ENCODE peak calls at places on chromosomes 13 and 19, in ten cellular contexts. K is breast epithelium, W is fibroblast of mammary gland, U is tibial nerve, S is brain microvascular endothelial cell, T is fibroblast of lung, D is IMR-90, I is stomach, Z is epithelial cell of esophagus, A is DND-41. R is an unnamed sample.

GRCh38 chr13:27500806-27501534 is 50.6 kb upstream of the MTIF3 start:
- DNase-seq in K (no peak), W (no peak), U (no peak), S (no peak), T (no peak), D (no peak), I (no peak), Z (no peak), A (no peak), R (peak; percentile 47)

GRCh38 chr19:13918726-13919411 is 12.9 kb downstream of the CC2D1A start:
- DNase-seq in K (no peak), W (no peak), U (no peak), S (no peak), T (no peak), D (no peak), I (no peak), Z (no peak), A (no peak), R (no peak)

GRCh38 chr13:112078879-112079526 is 12.1 kb downstream of the SOX1 start:
- DNase-seq in K (no peak), W (no peak), U (no peak), S (no peak), T (no peak), D (no peak), I (no peak), Z (no peak), A (no peak), R (no peak)

GRCh38 chr13:105918842-105919741 is 616.4 kb downstream of the EFNB2 start:
- DNase-seq in K (no peak), W (peak; percentile 83), U (no peak), S (peak; percentile 89), T (peak; percentile 91), D (peak; percentile 82), I (peak; percentile 54), Z (peak; percentile 90), A (no peak), R (peak; percentile 63)

GRCh38 chr13:40813662-40814454 is 24.4 kb downstream of the SLC25A15 start:
- DNase-seq in K (no peak), W (peak; percentile 37), U (no peak), S (peak; percentile 16), T (peak; percentile 49), D (peak; percentile 34), I (no peak), Z (peak; percentile 14), A (no peak), R (peak; percentile 48)

GRCh38 chr13:98525852-98526512 is 50.9 kb downstream of the STK24 start:
- DNase-seq in K (no peak), W (no peak), U (no peak), S (no peak), T (no peak), D (no peak), I (no peak), Z (no peak), A (no peak), R (no peak)

GRCh38 chr13:37139356-37139755 is 33.9 kb upstream of the CSNK1A1L start:
- DNase-seq in K (no peak), W (peak; percentile 39), U (no peak), S (no peak), T (no peak), D (no peak), I (no peak), Z (no peak), A (no peak), R (no peak)

GRCh38 chr19:31263317-31263716 is 85.9 kb downstream of the TSHZ3 start:
- DNase-seq in K (no peak), W (no peak), U (no peak), S (no peak), T (no peak), D (no peak), I (peak; percentile 1), Z (no peak), A (peak; percentile 11), R (no peak)

GRCh38 chr13:94110011-94110410 is 369.5 kb downstream of the DCT start:
- DNase-seq in K (no peak), W (peak; percentile 56), U (no peak), S (no peak), T (no peak), D (peak; percentile 17), I (no peak), Z (no peak), A (no peak), R (no peak)

GRCh38 chr13:108322206-108322824 is 52.8 kb downstream of the TNFSF13B start:
- DNase-seq in K (no peak), W (peak; percentile 60), U (no peak), S (peak; percentile 22), T (peak; percentile 66), D (peak; percentile 52), I (no peak), Z (peak; percentile 57), A (no peak), R (peak; percentile 64)

GRCh38 chr13:30477346-30478235 is 11.9 kb upstream of the HMGB1 start:
- DNase-seq in K (no peak), W (no peak), U (no peak), S (no peak), T (no peak), D (no peak), I (no peak), Z (no peak), A (no peak), R (no peak)

GRCh38 chr19:48353682-48354081 is 10.1 kb downstream of the TMEM143 start:
- DNase-seq in K (no peak), W (peak; percentile 18), U (no peak), S (no peak), T (no peak), D (peak; percentile 33), I (no peak), Z (no peak), A (no peak), R (no peak)

GRCh38 chr19:48350856-48351255 is 12.9 kb downstream of the TMEM143 start:
- DNase-seq in K (no peak), W (no peak), U (no peak), S (no peak), T (no peak), D (no peak), I (no peak), Z (no peak), A (no peak), R (no peak)

GRCh38 chr19:48348737-48349136 is 15.0 kb downstream of the TMEM143 start:
- DNase-seq in K (no peak), W (no peak), U (no peak), S (no peak), T (no peak), D (no peak), I (no peak), Z (no peak), A (no peak), R (no peak)

GRCh38 chr19:48354332-48354992 is 9.3 kb downstream of the TMEM143 start:
- DNase-seq in K (no peak), W (no peak), U (no peak), S (peak; percentile 43), T (peak; percentile 17), D (peak; percentile 46), I (no peak), Z (no peak), A (no peak), R (no peak)

DNA sequence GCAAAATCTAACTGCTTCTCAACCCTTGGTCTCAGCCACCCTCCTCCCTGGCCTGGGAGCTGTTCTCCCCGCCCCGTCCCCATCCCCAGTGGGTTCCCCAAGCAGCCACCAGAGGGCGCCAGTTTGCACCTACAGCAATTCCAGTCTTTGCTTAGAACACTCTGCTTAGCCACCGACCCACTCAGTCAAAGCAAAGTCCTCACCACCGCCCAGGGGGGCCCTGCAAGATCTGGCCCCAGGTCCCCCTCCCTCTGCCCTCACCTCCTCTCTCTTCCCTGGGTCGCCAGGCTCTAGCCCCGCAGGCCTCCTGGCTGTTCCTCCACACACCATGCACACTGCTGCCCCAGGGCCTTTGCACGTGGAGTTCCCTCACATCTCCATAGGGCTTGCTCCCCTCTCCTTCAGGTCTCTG is 12.4 kb downstream of the TMEM143 start:
- DNase-seq in K (peak; percentile 78), W (peak; percentile 52), U (peak; percentile 44), S (peak; percentile 55), T (peak; percentile 49), D (peak; percentile 26), I (peak; percentile 83), Z (peak; percentile 62), A (peak; percentile 82), R (peak; percentile 65)
- TF ChIP-seq CTCF in K (peak; percentile 57), W (peak; percentile 75), U (peak; percentile 68), S (peak; percentile 91), T (peak; percentile 54), D (peak; percentile 59), I (peak; percentile 34), Z (peak; percentile 75), A (peak; percentile 92), R (peak; percentile 78)

DNA sequence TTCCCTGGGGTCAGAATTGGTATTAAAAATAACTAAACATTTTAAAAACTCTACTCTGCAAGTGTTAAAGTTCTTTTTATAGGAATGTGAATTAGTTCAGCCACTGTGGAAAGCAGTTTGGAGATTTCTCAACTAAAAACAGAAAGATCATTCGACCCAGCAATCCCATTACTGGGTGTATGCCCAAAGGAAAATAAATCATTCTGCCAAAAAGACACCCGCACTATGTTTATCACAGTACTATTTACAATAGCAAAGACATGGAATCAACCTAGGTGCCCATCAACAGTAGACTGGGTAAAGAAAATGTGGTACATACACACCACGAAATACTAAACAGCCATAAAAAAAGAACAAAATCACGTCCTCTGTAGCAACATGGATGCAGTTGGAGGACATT is 657 bp upstream of the THSD1 start:
- DNase-seq in K (no peak), W (no peak), U (no peak), S (no peak), T (no peak), D (no peak), I (no peak), Z (no peak), A (no peak), R (no peak)
- H3K4me3 ChIP-seq in K (peak overlapping the region; percentile 65), W (peak overlapping the region; percentile 89), U (peak overlapping the region; percentile 64), S (peak overlapping the region; percentile 66), T (peak overlapping the region; percentile 80), D (peak overlapping the region; percentile 70), I (peak overlapping the region; percentile 58), Z (peak overlapping the region; percentile 82), A (no peak overlapping the region), R (no peak overlapping the region)

GRCh38 chr13:24923305-24923640 is 159.3 kb downstream of the RNF17 start:
- DNase-seq in K (no peak), W (peak; percentile 84), U (no peak), S (peak; percentile 43), T (peak; percentile 85), D (peak; percentile 75), I (no peak), Z (no peak), A (peak; percentile 7), R (peak; percentile 86)
- TF ChIP-seq CTCF in K (no peak), W (no peak), U (no peak), S (no peak), T (no peak), D (no peak), I (no peak), Z (no peak), A (no peak), R (no peak)

DNA sequence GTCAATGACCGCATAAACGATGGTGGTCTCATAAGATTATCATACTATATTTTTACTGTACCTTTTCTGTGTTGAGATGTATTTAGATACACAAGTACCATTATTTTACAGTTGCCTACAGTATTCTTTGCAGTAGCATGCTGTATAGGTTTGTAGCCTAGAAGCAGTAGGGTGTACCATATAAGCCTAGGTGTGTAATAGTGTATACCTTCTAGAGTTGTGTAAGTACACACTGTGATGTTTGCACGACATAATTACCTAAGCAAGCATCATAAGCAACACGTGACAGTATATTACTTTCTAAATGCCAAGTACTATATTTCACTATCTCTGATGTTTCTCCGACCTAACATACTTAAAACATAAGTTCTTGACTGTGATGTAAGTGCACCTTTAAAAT is 2.7 kb downstream of the LPAR6 start:
- DNase-seq in K (no peak), W (no peak), U (no peak), S (no peak), T (no peak), D (no peak), I (no peak), Z (peak; percentile 42), A (no peak), R (no peak)
- H3K4me3 ChIP-seq in K (peak overlapping the region; percentile 47), W (peak overlapping the region; percentile 67), U (peak overlapping the region; percentile 54), S (peak overlapping the region; percentile 63), T (peak overlapping the region; percentile 67), D (no peak overlapping the region), I (peak overlapping the region; percentile 47), Z (peak overlapping the region; percentile 66), A (peak overlapping the region; percentile 76), R (peak overlapping the region; percentile 64)